ENCODE peak calls at places on chromosome 9, in seven cellular contexts. L is NCI-H460; V is stimulated activated CD8-positive, alpha-beta memory T cell treated with anti-CD3 and anti-CD28 coated beads, Interleukin-2, amount 100 ng/mL, for 1 hour; J is mesendoderm; A is AG08395; K is T47D; W is NCI-H748 treated with DMSO at 0.1 percent for 48 hours. T is an unnamed sample.
A peak's percentile ranks its signal among the peaks of the same experiment; 100 is the strongest.

GRCh38 chr9:14271078-14271673 is 42.8 kb downstream of the NFIB start:
- DNase-seq in A (no peak), J (peak; percentile 42), K (no peak), V (no peak), L (no peak), W (peak; percentile 88), T (peak; percentile 43)

GRCh38 chr9:133830310-133830709 is 92.2 kb upstream of the SARDH start:
- DNase-seq in W (no peak), K (no peak), J (no peak), L (no peak), V (no peak), A (no peak), T (no peak)

GRCh38 chr9:134219721-134220060 is 55.3 kb upstream of the RNU6ATAC start:
- DNase-seq in K (no peak), W (no peak), V (no peak), J (no peak), A (no peak), L (no peak), T (no peak)

GRCh38 chr9:6382681-6383080 is 30.3 kb upstream of the UHRF2 start:
- DNase-seq in L (no peak), V (no peak), J (no peak), W (no peak), K (no peak), A (no peak), T (no peak)

GRCh38 chr9:35729700-35730485 is 2.1 kb downstream of the TLN1 start:
- DNase-seq in A (peak; percentile 92), J (peak; percentile 86), K (peak; percentile 47), V (no peak), L (peak; percentile 40), W (no peak), T (peak; percentile 70)

GRCh38 chr9:127419306-127419705 is 4.9 kb upstream of the ZNF79 start:
- DNase-seq in V (no peak), A (no peak), W (no peak), J (no peak), K (no peak), L (no peak), T (no peak)

GRCh38 chr9:113695901-113696300 is 180.2 kb upstream of the ZNF618 start:
- DNase-seq in J (no peak), K (no peak), L (no peak), W (no peak), A (no peak), V (no peak), T (no peak)

GRCh38 chr9:12705738-12706391 is 12.7 kb downstream of the TYRP1 start:
- DNase-seq in V (no peak), W (no peak), K (no peak), J (no peak), L (no peak), A (no peak), T (no peak)

GRCh38 chr9:16341176-16341575 is 529.3 kb downstream of the BNC2 start:
- DNase-seq in K (no peak), L (no peak), W (no peak), V (no peak), A (peak; percentile 48), J (no peak), T (no peak)

GRCh38 chr9:114417511-114417910 is 29.7 kb upstream of the AKNA start:
- DNase-seq in L (no peak), K (no peak), V (no peak), J (no peak), W (no peak), A (peak; percentile 81), T (no peak)

GRCh38 chr9:34664281-34665108 is 2.0 kb upstream of the CCL27 start:
- DNase-seq in L (peak; percentile 80), A (peak; percentile 87), J (peak; percentile 96), W (peak; percentile 23), K (peak; percentile 51), V (no peak), T (peak; percentile 86)

GRCh38 chr9:694499-695154 is 146.9 kb upstream of the DMRT1 start:
- DNase-seq in L (no peak), W (no peak), A (peak; percentile 70), K (no peak), J (no peak), V (no peak), T (no peak)

GRCh38 chr9:114613919-114614318 is 2.8 kb downstream of the TMEM268 start:
- DNase-seq in L (no peak), W (no peak), K (no peak), A (no peak), J (no peak), V (no peak), T (no peak)

GRCh38 chr9:99919930-99920329 is 13.5 kb downstream of the STX17 start:
- DNase-seq in V (no peak), J (peak; percentile 39), L (no peak), W (no peak), K (no peak), A (no peak), T (no peak)

GRCh38 chr9:36486933-36487481 is 85.7 kb upstream of the MELK start:
- DNase-seq in K (no peak), L (no peak), V (peak; percentile 5), W (no peak), J (peak; percentile 81), A (peak; percentile 32), T (peak; percentile 63)

GRCh38 chr9:98342103-98342818 is 86.8 kb upstream of the TBC1D2 start:
- DNase-seq in A (no peak), V (no peak), W (no peak), K (no peak), L (no peak), J (no peak), T (no peak)